ENCODE peak calls at places on chromosomes 16 and 17, in seven cellular contexts. C, N, K, V, W, R and M are unnamed samples.

GRCh38 chr17:50154604-50155003 is 4.1 kb upstream of the PPP1R9B start:
- DNase-seq in C (no peak), N (no peak), K (no peak), V (peak), W (no peak), R (no peak), M (no peak)

GRCh38 chr16:75252946-75253911 is 1.8 kb upstream of the BCAR1 start:
- DNase-seq in C (peak), N (no peak), K (no peak), V (no peak), W (no peak), R (no peak), M (no peak)

GRCh38 chr16:75105306-75106061 is 11.1 kb downstream of the LDHD start:
- DNase-seq in C (peak), N (no peak), K (no peak), V (peak), W (no peak), R (no peak), M (no peak)

GRCh38 chr16:12362482-12363458 is 386.2 kb downstream of the SNX29 start:
- DNase-seq in C (peak), N (no peak), K (no peak), V (peak), W (no peak), R (no peak), M (no peak)

GRCh38 chr16:74650966-74651567 is 15.6 kb downstream of the RFWD3 start:
- DNase-seq in C (peak), N (no peak), K (peak), V (no peak), W (no peak), R (no peak), M (no peak)

GRCh38 chr16:22813946-22814325 is at the start of gene HS3ST2:
- DNase-seq in C (peak), N (no peak), K (peak), V (peak), W (no peak), R (no peak), M (no peak)

GRCh38 chr17:4032738-4033137 is 68.5 kb upstream of the ATP2A3 start:
- DNase-seq in C (no peak), N (no peak), K (no peak), V (no peak), W (no peak), R (no peak), M (no peak)

GRCh38 chr16:5490499-5490898 is 392.9 kb upstream of the EEF2KMT start:
- DNase-seq in C (no peak), N (no peak), K (peak), V (no peak), W (no peak), R (peak), M (peak)

GRCh38 chr17:75250009-75250471 is 11.4 kb downstream of the GGA3 start:
- DNase-seq in C (peak), N (peak), K (no peak), V (peak), W (no peak), R (no peak), M (peak)

GRCh38 chr17:76019830-76020467 is 7.2 kb downstream of the EVPL start:
- DNase-seq in C (no peak), N (no peak), K (no peak), V (no peak), W (no peak), R (no peak), M (no peak)

GRCh38 chr16:3112058-3112880 is at the start of gene ZNF205:
- DNase-seq in C (peak), N (no peak), K (peak), V (peak), W (peak), R (peak), M (peak)

GRCh38 chr17:45341389-45342158 is 24.8 kb upstream of the MAP3K14 start:
- DNase-seq in C (peak), N (no peak), K (peak), V (peak), W (no peak), R (peak), M (peak)

GRCh38 chr16:77610496-77610895 is 111.8 kb upstream of the NUDT7 start:
- DNase-seq in C (no peak), N (no peak), K (no peak), V (no peak), W (no peak), R (no peak), M (no peak)

GRCh38 chr16:14057878-14058382 is 13.2 kb upstream of the MRTFB start:
- DNase-seq in C (no peak), N (no peak), K (no peak), V (no peak), W (peak), R (no peak), M (no peak)

GRCh38 chr17:32318071-32318470 is 23.9 kb downstream of the C17orf75 start:
- DNase-seq in C (no peak), N (no peak), K (no peak), V (no peak), W (no peak), R (no peak), M (no peak)

GRCh38 chr16:6279261-6279660 is 1053.4 kb upstream of the RBFOX1 start:
- DNase-seq in C (no peak), N (no peak), K (no peak), V (no peak), W (no peak), R (no peak), M (no peak)

GRCh38 chr16:27067138-27067537 is 411 bp downstream of the C16orf82 start:
- DNase-seq in C (no peak), N (no peak), K (peak), V (no peak), W (no peak), R (no peak), M (no peak)

GRCh38 chr17:732788-733720 is 658 bp downstream of the TLCD3A start:
- DNase-seq in C (peak), N (no peak), K (peak), V (peak), W (no peak), R (peak), M (peak)

GRCh38 chr16:57637020-57637419 is 8.6 kb downstream of the ADGRG1 start:
- DNase-seq in C (no peak), N (no peak), K (no peak), V (no peak), W (peak), R (no peak), M (no peak)

GRCh38 chr17:39754161-39754957 is 16.6 kb downstream of the GRB7 start:
- DNase-seq in C (peak), N (peak), K (peak), V (peak), W (peak), R (peak), M (peak)

GRCh38 chr16:50509521-50510341 is 38.5 kb upstream of the NKD1 start:
- DNase-seq in C (peak), N (peak), K (peak), V (no peak), W (no peak), R (peak), M (peak)

GRCh38 chr16:81780350-81780749 is 1.3 kb downstream of the PLCG2 start:
- DNase-seq in C (no peak), N (no peak), K (no peak), V (no peak), W (no peak), R (no peak), M (no peak)

GRCh38 chr17:1186214-1186820 is 6.5 kb upstream of the ABR start:
- DNase-seq in C (peak), N (no peak), K (no peak), V (no peak), W (no peak), R (no peak), M (no peak)

GRCh38 chr16:28534542-28535373 is 4.0 kb downstream of the NUPR1 start:
- DNase-seq in C (peak), N (peak), K (no peak), V (peak), W (no peak), R (no peak), M (no peak)

GRCh38 chr17:39699818-39700147 is at the start of gene ERBB2:
- DNase-seq in C (peak), N (no peak), K (peak), V (peak), W (peak), R (peak), M (peak)

GRCh38 chr17:27320222-27320560 is 26.3 kb downstream of the WSB1 start:
- DNase-seq in C (no peak), N (no peak), K (no peak), V (no peak), W (no peak), R (no peak), M (no peak)

GRCh38 chr16:25135239-25135878 is 23.8 kb downstream of the LCMT1 start:
- DNase-seq in C (peak), N (no peak), K (no peak), V (no peak), W (no peak), R (peak), M (no peak)

GRCh38 chr16:22328081-22328725 is 31.0 kb downstream of the POLR3E start:
- DNase-seq in C (no peak), N (no peak), K (no peak), V (no peak), W (no peak), R (no peak), M (no peak)

GRCh38 chr17:18877104-18877503 is 19.2 kb downstream of the PRPSAP2 start:
- DNase-seq in C (peak), N (no peak), K (no peak), V (no peak), W (no peak), R (peak), M (no peak)

GRCh38 chr16:89044394-89045180 is 49.1 kb upstream of the ACSF3 start:
- DNase-seq in C (no peak), N (no peak), K (no peak), V (peak), W (no peak), R (no peak), M (no peak)

GRCh38 chr17:72534265-72534664 is 413.4 kb downstream of the SOX9 start:
- DNase-seq in C (no peak), N (no peak), K (no peak), V (no peak), W (no peak), R (no peak), M (no peak)

GRCh38 chr16:87160752-87161337 is 156.3 kb downstream of the C16orf95 start:
- DNase-seq in C (no peak), N (no peak), K (no peak), V (no peak), W (peak), R (no peak), M (no peak)

GRCh38 chr16:21565816-21566669 is 33.3 kb upstream of the METTL9 start:
- DNase-seq in C (no peak), N (no peak), K (no peak), V (no peak), W (no peak), R (no peak), M (no peak)

GRCh38 chr17:4950075-4950756 is 703 bp upstream of the ENO3 start:
- DNase-seq in C (no peak), N (no peak), K (no peak), V (peak), W (no peak), R (peak), M (peak)

GRCh38 chr17:44757918-44758413 is 822 bp upstream of the ADAM11 start:
- DNase-seq in C (no peak), N (no peak), K (no peak), V (no peak), W (no peak), R (no peak), M (no peak)

GRCh38 chr17:8868092-8868491 is 618 bp upstream of the PIK3R6 start:
- DNase-seq in C (no peak), N (no peak), K (no peak), V (no peak), W (no peak), R (no peak), M (no peak)

GRCh38 chr17:83143817-83144231 is 64.4 kb downstream of the METRNL start:
- DNase-seq in C (no peak), N (no peak), K (no peak), V (no peak), W (no peak), R (no peak), M (no peak)

GRCh38 chr17:60583008-60583407 is 17.0 kb upstream of the PPM1D start:
- DNase-seq in C (no peak), N (no peak), K (no peak), V (no peak), W (no peak), R (no peak), M (no peak)

GRCh38 chr16:89383095-89384003 is 107.0 kb downstream of the ANKRD11 start:
- DNase-seq in C (no peak), N (peak), K (no peak), V (peak), W (no peak), R (peak), M (peak)

GRCh38 chr16:3068486-3068885 is 3.0 kb downstream of the IL32 start:
- DNase-seq in C (no peak), N (no peak), K (no peak), V (no peak), W (no peak), R (no peak), M (no peak)

GRCh38 chr17:78674156-78674555 is 97.0 kb upstream of the DNAH17 start:
- DNase-seq in C (no peak), N (no peak), K (no peak), V (no peak), W (no peak), R (no peak), M (no peak)

GRCh38 chr17:78675836-78676235 is 98.6 kb upstream of the DNAH17 start:
- DNase-seq in C (no peak), N (no peak), K (no peak), V (no peak), W (no peak), R (no peak), M (no peak)

GRCh38 chr17:78675316-78675616 is 98.1 kb upstream of the DNAH17 start:
- DNase-seq in C (no peak), N (no peak), K (no peak), V (no peak), W (no peak), R (no peak), M (no peak)

GRCh38 chr17:78673395-78673794 is 96.2 kb upstream of the DNAH17 start:
- DNase-seq in C (no peak), N (no peak), K (no peak), V (no peak), W (no peak), R (no peak), M (no peak)

GRCh38 chr17:78674595-78675315 is 97.6 kb upstream of the DNAH17 start:
- DNase-seq in C (no peak), N (no peak), K (no peak), V (no peak), W (no peak), R (no peak), M (no peak)
- TF ChIP-seq CTCF in C (no peak), N (no peak), K (no peak), V (no peak), W (no peak), R (no peak), M (no peak)

DNA sequence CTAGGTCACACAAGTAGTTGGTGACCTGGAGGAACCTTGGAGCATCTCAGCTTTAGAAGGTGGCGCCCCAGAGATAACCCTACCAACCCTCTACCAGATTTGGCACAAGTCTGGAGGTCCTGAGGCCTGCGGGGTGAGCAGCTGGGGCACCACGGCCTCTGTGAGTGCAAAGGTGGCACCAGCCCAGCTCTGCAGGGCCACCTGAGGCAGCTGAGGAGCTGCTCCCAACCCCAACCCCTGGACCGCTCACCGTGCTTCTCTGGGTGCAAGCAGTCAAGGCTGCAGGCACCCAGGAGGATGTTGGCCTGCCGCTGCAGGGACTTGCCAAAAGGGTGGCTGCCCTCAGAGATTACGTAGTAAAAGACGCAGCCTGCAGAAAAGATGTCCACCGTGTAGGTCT is 28.4 kb upstream of the ICAM2 start:
- DNase-seq in C (no peak), N (no peak), K (no peak), V (no peak), W (no peak), R (no peak), M (no peak)
- TF ChIP-seq CTCF in C (no peak), N (no peak), K (no peak), V (no peak), W (no peak), R (no peak), M (no peak)

GRCh38 chr17:68383120-68383442 is 74.2 kb downstream of the WIPI1 start:
- DNase-seq in C (no peak), N (no peak), K (no peak), V (no peak), W (no peak), R (no peak), M (no peak)
- TF ChIP-seq CTCF in C (no peak), N (no peak), K (no peak), V (no peak), W (no peak), R (no peak), M (no peak)

DNA sequence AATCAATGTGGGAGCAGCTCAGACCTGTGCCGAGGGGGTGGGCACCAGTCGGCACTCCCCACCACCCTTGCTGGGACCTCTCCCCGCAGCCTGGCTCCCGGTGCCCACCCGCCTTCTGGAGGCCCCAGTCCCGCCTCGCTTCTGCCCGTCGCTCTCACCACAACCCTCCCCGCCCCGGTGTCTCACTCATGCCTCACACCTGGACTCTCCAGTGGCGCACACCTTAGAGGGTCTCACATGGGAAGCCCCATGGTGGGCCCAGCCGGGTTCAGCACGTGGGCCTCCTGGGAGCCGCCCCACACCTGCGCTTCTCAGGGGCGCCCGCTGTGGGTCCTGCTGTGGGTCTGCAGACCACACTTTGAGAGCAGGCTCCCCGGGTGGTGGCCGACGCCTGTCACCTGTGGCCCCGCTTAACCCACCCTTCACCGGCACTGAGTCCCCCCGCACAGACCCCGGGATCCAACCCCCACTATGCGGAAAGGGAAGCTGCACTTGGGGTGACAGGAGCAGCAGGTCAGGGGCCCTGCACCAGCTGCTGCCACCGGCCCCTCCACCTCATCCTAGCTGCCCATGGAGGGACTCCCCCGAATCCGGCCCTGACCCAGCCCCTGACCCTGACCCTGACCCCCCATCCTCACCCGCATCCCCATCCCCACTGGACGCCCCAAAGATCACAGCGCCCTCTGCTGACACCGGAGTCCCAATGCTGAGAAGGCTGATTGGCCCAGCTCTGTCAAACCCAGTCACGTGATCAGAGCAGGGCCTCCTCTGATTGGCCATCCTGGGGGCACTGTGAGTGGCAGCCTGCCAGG is 27.4 kb upstream of the SLC38A10 start:
- DNase-seq in C (peak), N (peak), K (no peak), V (peak), W (no peak), R (peak), M (no peak)
- TF ChIP-seq CTCF in C (peak), N (no peak), K (no peak), V (no peak), W (no peak), R (peak), M (no peak)